ENCODE peak calls at places on chromosomes 13 and 19, in five cellular contexts. L, Z, G, U and W are unnamed samples.
A peak's percentile ranks its signal among the peaks of the same experiment; 100 is the strongest.

GRCh38 chr19:57351867-57352266 is 796 bp downstream of the ZNF304 start:
- DNase-seq in U (no peak), L (no peak), Z (no peak), G (no peak), W (no peak)

GRCh38 chr13:80047406-80047805 is 293.5 kb downstream of the SPRY2 start:
- DNase-seq in L (no peak), Z (peak; percentile 27), U (no peak), G (peak; percentile 56), W (no peak)

GRCh38 chr13:74290324-74290773 is 156.1 kb upstream of the KLF12 start:
- DNase-seq in G (peak; percentile 77), L (no peak), U (no peak), Z (peak; percentile 79), W (peak; percentile 23)

GRCh38 chr19:41845051-41845590 is 279 bp downstream of the DMRTC2 start:
- DNase-seq in G (no peak), Z (no peak), L (no peak), U (no peak), W (no peak)

GRCh38 chr13:71149498-71150363 is 717.3 kb downstream of the DACH1 start:
- DNase-seq in U (no peak), G (no peak), L (peak; percentile 59), Z (no peak), W (no peak)

GRCh38 chr13:100597253-100597652 is 8.7 kb upstream of the GGACT start:
- DNase-seq in Z (no peak), G (no peak), U (no peak), L (no peak), W (no peak)

GRCh38 chr13:98856983-98857382 is 104.5 kb upstream of the SLC15A1 start:
- DNase-seq in L (peak; percentile 55), Z (no peak), G (no peak), U (no peak), W (no peak)

GRCh38 chr13:45331981-45332830 is 8.8 kb downstream of the TPT1 start:
- DNase-seq in U (no peak), Z (peak; percentile 95), L (no peak), G (peak; percentile 61), W (no peak)

GRCh38 chr13:67367385-67367784 is 137.2 kb upstream of the PCDH9 start:
- DNase-seq in Z (no peak), U (no peak), G (no peak), L (no peak), W (no peak)

GRCh38 chr19:16247353-16248182 is 49.9 kb downstream of the AP1M1 start:
- DNase-seq in Z (no peak), G (peak; percentile 70), U (peak; percentile 90), L (peak; percentile 89), W (peak; percentile 91)

GRCh38 chr19:12837225-12837624 is 1.1 kb upstream of the MAST1 start:
- DNase-seq in L (no peak), U (no peak), G (no peak), Z (no peak), W (no peak)

GRCh38 chr13:93284056-93284455 is 57.4 kb downstream of the GPC6 start:
- DNase-seq in L (no peak), G (no peak), Z (no peak), U (no peak), W (no peak)

GRCh38 chr19:16605552-16605951 is 22.5 kb downstream of the MED26 start:
- DNase-seq in Z (no peak), G (no peak), L (no peak), U (no peak), W (no peak)

GRCh38 chr19:42627916-42628315 is 33.2 kb upstream of the CEACAM8 start:
- DNase-seq in L (no peak), U (no peak), Z (no peak), G (no peak), W (no peak)

GRCh38 chr13:33692531-33692930 is 125.4 kb upstream of the RFC3 start:
- DNase-seq in Z (no peak), L (no peak), G (no peak), U (no peak), W (no peak)

GRCh38 chr19:6711605-6712004 is 8.8 kb downstream of the C3 start:
- DNase-seq in L (no peak), U (no peak), G (no peak), Z (no peak), W (no peak)

GRCh38 chr13:30807392-30807791 is 72.0 kb downstream of the ALOX5AP start:
- DNase-seq in G (no peak), L (no peak), Z (no peak), U (no peak), W (no peak)

GRCh38 chr13:101681834-101682233 is 229.4 kb downstream of the ITGBL1 start:
- DNase-seq in Z (no peak), U (no peak), L (no peak), G (peak; percentile 54), W (no peak)

GRCh38 chr19:11843741-11844140 is 4.8 kb upstream of the ZNF439 start:
- DNase-seq in L (no peak), U (no peak), Z (no peak), G (no peak), W (no peak)

DNA sequence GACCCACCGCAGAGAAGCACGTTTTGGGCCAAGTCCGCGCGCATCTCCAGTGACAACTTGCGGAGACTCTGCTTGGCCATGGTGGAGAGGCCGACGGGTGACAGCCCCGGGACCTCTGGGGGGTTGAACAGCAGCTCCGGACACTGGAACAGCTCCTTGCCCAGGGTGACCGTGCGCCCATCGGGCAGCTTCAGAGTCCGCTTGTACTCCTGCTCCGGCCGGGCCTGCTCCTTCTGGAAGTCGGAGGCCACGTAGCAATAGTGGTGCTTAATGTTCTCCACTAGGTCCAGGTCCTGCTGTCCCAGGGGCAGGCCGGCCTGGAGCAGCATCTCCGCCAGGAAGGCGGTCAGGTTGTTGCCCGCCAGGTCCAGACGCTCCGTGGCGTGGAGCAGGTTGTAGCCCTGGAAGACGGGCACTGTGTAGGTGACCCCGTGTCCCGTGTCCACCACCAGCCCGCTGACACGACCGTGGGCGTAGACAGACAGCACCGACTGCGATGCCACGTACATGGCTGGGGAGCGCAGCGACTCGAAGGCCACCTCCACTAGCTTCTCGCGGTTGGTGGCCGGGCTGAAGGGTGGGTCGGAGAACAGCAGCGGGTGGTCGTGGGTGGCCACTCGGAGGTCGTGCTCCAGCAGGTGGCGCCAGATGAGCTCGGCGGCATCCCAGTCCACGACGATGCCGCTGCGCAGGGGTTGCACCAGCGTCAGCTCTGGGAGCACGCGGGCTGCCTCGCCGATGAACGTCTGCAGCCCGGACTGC is 743 bp downstream of the ACTL9 start:
- DNase-seq in Z (no peak), U (no peak), G (no peak), L (no peak), W (no peak)
- TF ChIP-seq CTCF in Z (no peak), U (no peak), G (no peak), L (no peak), W (peak; percentile 8)

DNA sequence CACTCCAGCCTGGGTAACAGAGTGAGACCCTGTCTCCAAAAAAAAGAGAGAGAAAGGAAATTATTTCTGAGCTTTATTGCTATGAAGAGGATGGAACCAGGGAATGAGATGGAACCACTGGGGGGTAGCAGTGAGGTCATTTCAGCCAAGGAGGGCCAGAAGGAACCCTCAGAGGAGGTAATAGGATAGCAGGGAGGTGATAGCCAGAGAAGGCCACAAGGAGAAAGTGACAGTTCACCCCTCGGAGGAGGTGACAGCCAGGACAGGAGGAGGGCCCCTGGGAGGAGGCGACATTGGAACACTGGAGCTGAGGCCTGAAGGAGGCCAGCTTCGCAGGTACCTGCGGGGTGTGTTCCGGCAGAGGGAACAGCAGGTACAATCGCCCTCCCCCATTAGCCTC is 695 bp upstream of the PGPEP1 start:
- DNase-seq in G (no peak), U (no peak), Z (no peak), L (no peak), W (peak; percentile 40)
- TF ChIP-seq CTCF in G (peak; percentile 32), U (no peak), Z (peak; percentile 12), L (no peak), W (peak; percentile 42)

DNA sequence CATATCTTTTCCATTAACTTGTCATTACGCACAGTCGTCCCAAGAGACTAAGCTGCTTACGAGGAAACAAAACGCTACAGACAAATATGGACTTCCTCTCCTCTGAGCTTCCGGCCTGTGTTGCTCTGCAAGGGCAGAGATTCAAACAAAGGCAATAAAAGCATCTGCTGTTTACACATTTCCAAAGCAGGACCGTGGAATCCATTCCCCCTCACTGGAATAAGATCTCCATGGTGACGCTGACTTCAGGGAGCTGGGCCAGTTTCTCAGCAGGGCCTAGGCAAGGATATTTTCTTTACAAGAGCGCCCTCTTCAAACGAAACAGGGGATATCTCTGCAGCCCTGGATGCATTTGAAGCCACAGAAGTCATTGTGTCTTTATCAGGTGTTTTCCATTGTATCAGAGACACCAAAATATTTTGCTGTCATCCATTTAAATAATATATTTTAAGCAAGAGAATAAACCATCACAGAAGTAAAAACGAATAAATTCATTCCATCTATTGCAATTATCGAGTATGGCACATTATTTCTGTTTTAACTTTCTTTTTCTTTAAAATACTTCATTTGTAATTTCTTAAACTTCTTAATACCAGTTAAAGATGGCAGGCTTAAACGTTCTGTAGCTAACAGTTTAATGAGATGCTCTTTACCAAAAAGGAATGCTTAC is 177.5 kb downstream of the DCLK1 start:
- DNase-seq in Z (peak; percentile 85), U (peak; percentile 60), L (peak; percentile 38), G (peak; percentile 96), W (no peak)
- TF ChIP-seq CTCF in Z (peak; percentile 77), U (peak; percentile 12), L (peak; percentile 34), G (peak; percentile 75), W (peak; percentile 29)

DNA sequence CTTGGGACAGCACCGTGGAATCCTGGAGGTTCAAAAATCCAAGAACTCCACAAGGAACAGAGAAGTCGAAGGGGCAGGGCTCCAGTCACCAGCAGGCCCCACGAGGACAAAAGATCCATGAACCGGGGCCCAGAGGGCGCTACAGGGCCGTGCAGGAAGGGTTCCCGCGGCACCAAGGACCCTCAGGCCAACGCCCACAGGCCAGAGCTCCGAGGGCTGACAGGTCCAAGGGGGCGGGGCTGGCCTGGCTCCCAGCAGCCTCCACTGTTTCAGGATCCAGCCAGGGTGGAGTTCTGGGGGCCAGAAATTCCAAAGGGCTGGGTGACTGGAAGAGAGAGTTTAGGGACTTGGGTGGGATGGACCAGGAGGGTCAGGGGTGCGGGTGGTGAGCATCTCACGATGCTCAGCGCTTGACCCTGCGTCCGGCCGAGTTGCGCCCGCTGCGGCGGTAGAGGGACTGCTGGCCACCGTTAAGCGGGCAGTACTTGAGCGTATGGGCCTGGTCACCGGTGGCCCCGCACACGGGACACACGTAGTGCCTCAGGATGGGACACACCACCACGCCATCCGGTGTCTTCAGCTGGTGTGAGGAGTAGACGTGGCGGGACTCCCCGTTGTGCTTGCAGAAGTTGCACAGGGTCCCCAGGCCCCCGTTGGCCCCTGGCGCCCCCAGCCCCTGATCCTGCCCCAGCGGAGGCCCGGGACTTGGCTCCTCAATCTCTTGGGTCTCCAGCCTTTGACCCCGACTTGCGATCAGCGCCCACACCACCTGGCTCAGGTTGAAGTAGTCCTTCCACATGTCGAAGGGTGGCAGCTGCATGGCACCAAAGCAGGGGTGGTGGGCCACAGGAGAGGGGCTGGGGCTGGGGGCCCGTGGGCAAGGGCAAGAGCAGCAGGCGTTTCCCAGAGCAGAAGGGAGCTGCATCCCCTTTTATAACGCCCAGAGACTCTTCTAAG is at the start of gene NANOS2:
- DNase-seq in L (no peak), U (no peak), G (no peak), Z (no peak), W (no peak)
- TF ChIP-seq CTCF in L (no peak), U (no peak), G (no peak), Z (peak; percentile 2), W (peak; percentile 25)